ENCODE peak calls at places on chromosomes 12 and 14, in seven cellular contexts. One of them, this sample, is unnamed.

GRCh38 chr12:54981796-54982195 is 2.8 kb downstream of the TESPA1 start:
- DNase-seq in foreskin fibroblast: no peak
- DNase-seq in GOT3: no peak
- DNase-seq in RWPE1: no peak
- DNase-seq in COR-L47: no peak
- DNase-seq in anterior cingulate cortex: no peak
- DNase-seq in retinal pigment epithelial cell: no peak
- DNase-seq in this sample: no peak

GRCh38 chr14:23005861-23006534 is 3.9 kb downstream of the C14orf93 start:
- DNase-seq in foreskin fibroblast: no peak
- DNase-seq in GOT3: no peak
- DNase-seq in RWPE1: no peak
- DNase-seq in COR-L47: no peak
- DNase-seq in anterior cingulate cortex: no peak
- DNase-seq in retinal pigment epithelial cell: no peak
- DNase-seq in this sample: no peak

GRCh38 chr14:90060965-90061848 is 587 bp upstream of the KCNK13 start:
- DNase-seq in foreskin fibroblast: peak; percentile 29
- DNase-seq in GOT3: no peak
- DNase-seq in RWPE1: no peak
- DNase-seq in COR-L47: peak; percentile 17
- DNase-seq in anterior cingulate cortex: no peak
- DNase-seq in retinal pigment epithelial cell: no peak
- DNase-seq in this sample: no peak

GRCh38 chr12:69492739-69493138 is 22.6 kb downstream of the FRS2 start:
- DNase-seq in foreskin fibroblast: no peak
- DNase-seq in GOT3: no peak
- DNase-seq in RWPE1: no peak
- DNase-seq in COR-L47: no peak
- DNase-seq in anterior cingulate cortex: no peak
- DNase-seq in retinal pigment epithelial cell: no peak
- DNase-seq in this sample: no peak

GRCh38 chr12:2288001-2288400 is 235.2 kb downstream of the CACNA1C start:
- DNase-seq in foreskin fibroblast: peak; percentile 83
- DNase-seq in GOT3: no peak
- DNase-seq in RWPE1: no peak
- DNase-seq in COR-L47: no peak
- DNase-seq in anterior cingulate cortex: no peak
- DNase-seq in retinal pigment epithelial cell: no peak
- DNase-seq in this sample: no peak

GRCh38 chr12:104823985-104824441 is 134.1 kb downstream of the SLC41A2 start:
- DNase-seq in foreskin fibroblast: no peak
- DNase-seq in GOT3: no peak
- DNase-seq in RWPE1: no peak
- DNase-seq in COR-L47: no peak
- DNase-seq in anterior cingulate cortex: no peak
- DNase-seq in retinal pigment epithelial cell: no peak
- DNase-seq in this sample: no peak

GRCh38 chr14:74548881-74549280 is 55.3 kb downstream of the ISCA2 start:
- DNase-seq in foreskin fibroblast: peak; percentile 73
- DNase-seq in GOT3: no peak
- DNase-seq in RWPE1: no peak
- DNase-seq in COR-L47: no peak
- DNase-seq in anterior cingulate cortex: no peak
- DNase-seq in retinal pigment epithelial cell: no peak
- DNase-seq in this sample: no peak

GRCh38 chr12:64083285-64084210 is 138.5 kb downstream of the KICS2 start:
- DNase-seq in foreskin fibroblast: peak; percentile 96
- DNase-seq in GOT3: peak; percentile 93
- DNase-seq in RWPE1: no peak
- DNase-seq in COR-L47: no peak
- DNase-seq in anterior cingulate cortex: peak; percentile 45
- DNase-seq in retinal pigment epithelial cell: peak; percentile 75
- DNase-seq in this sample: peak; percentile 62

GRCh38 chr14:99281396-99281795 is 9.4 kb upstream of the BCL11B start:
- DNase-seq in foreskin fibroblast: no peak
- DNase-seq in GOT3: no peak
- DNase-seq in RWPE1: no peak
- DNase-seq in COR-L47: no peak
- DNase-seq in anterior cingulate cortex: no peak
- DNase-seq in retinal pigment epithelial cell: no peak
- DNase-seq in this sample: no peak

GRCh38 chr12:109130297-109130696 is 13.9 kb downstream of the ACACB start:
- DNase-seq in foreskin fibroblast: no peak
- DNase-seq in GOT3: no peak
- DNase-seq in RWPE1: no peak
- DNase-seq in COR-L47: no peak
- DNase-seq in anterior cingulate cortex: no peak
- DNase-seq in retinal pigment epithelial cell: no peak
- DNase-seq in this sample: no peak

GRCh38 chr12:49609875-49610154 is 4.4 kb upstream of the FAM186B start:
- DNase-seq in foreskin fibroblast: peak; percentile 46
- DNase-seq in GOT3: no peak
- DNase-seq in RWPE1: no peak
- DNase-seq in COR-L47: peak; percentile 27
- DNase-seq in anterior cingulate cortex: no peak
- DNase-seq in retinal pigment epithelial cell: no peak
- DNase-seq in this sample: no peak

GRCh38 chr14:53022593-53022992 is 71.7 kb upstream of the FERMT2 start:
- DNase-seq in foreskin fibroblast: peak; percentile 50
- DNase-seq in GOT3: no peak
- DNase-seq in RWPE1: no peak
- DNase-seq in COR-L47: no peak
- DNase-seq in anterior cingulate cortex: no peak
- DNase-seq in retinal pigment epithelial cell: no peak
- DNase-seq in this sample: no peak

GRCh38 chr12:85798122-85798521 is 38.1 kb downstream of the RASSF9 start:
- DNase-seq in foreskin fibroblast: no peak
- DNase-seq in GOT3: no peak
- DNase-seq in RWPE1: no peak
- DNase-seq in COR-L47: no peak
- DNase-seq in anterior cingulate cortex: no peak
- DNase-seq in retinal pigment epithelial cell: no peak
- DNase-seq in this sample: no peak

GRCh38 chr12:75917083-75917482 is 114.5 kb downstream of the PHLDA1 start:
- DNase-seq in foreskin fibroblast: no peak
- DNase-seq in GOT3: no peak
- DNase-seq in RWPE1: no peak
- DNase-seq in COR-L47: no peak
- DNase-seq in anterior cingulate cortex: no peak
- DNase-seq in retinal pigment epithelial cell: no peak
- DNase-seq in this sample: no peak

GRCh38 chr12:26125451-26126339 is 858 bp upstream of the BHLHE41 start:
- DNase-seq in foreskin fibroblast: peak; percentile 86
- DNase-seq in GOT3: peak; percentile 33
- DNase-seq in RWPE1: peak; percentile 84
- DNase-seq in COR-L47: no peak
- DNase-seq in anterior cingulate cortex: peak; percentile 80
- DNase-seq in retinal pigment epithelial cell: peak; percentile 92
- DNase-seq in this sample: no peak

GRCh38 chr12:188910-189621 is 24.9 kb downstream of the SLC6A12 start:
- DNase-seq in foreskin fibroblast: peak; percentile 81
- DNase-seq in GOT3: no peak
- DNase-seq in RWPE1: peak; percentile 73
- DNase-seq in COR-L47: no peak
- DNase-seq in anterior cingulate cortex: peak; percentile 20
- DNase-seq in retinal pigment epithelial cell: no peak
- DNase-seq in this sample: no peak

GRCh38 chr12:121709478-121709890 is 3.1 kb upstream of the TMEM120B start:
- DNase-seq in foreskin fibroblast: peak; percentile 24
- DNase-seq in GOT3: no peak
- DNase-seq in RWPE1: no peak
- DNase-seq in COR-L47: no peak
- DNase-seq in anterior cingulate cortex: no peak
- DNase-seq in retinal pigment epithelial cell: peak; percentile 52
- DNase-seq in this sample: no peak

GRCh38 chr12:96190403-96191170 is 3.6 kb upstream of the ELK3 start:
- DNase-seq in foreskin fibroblast: peak; percentile 86
- DNase-seq in GOT3: no peak
- DNase-seq in RWPE1: no peak
- DNase-seq in COR-L47: no peak
- DNase-seq in anterior cingulate cortex: no peak
- DNase-seq in retinal pigment epithelial cell: no peak
- DNase-seq in this sample: no peak

GRCh38 chr14:69107407-69108003 is 45.4 kb downstream of the DCAF5 start:
- DNase-seq in foreskin fibroblast: peak; percentile 83
- DNase-seq in GOT3: no peak
- DNase-seq in RWPE1: peak; percentile 71
- DNase-seq in COR-L47: peak; percentile 70
- DNase-seq in anterior cingulate cortex: no peak
- DNase-seq in retinal pigment epithelial cell: no peak
- DNase-seq in this sample: no peak

GRCh38 chr14:80264698-80265097 is 53.4 kb upstream of the DIO2 start:
- DNase-seq in foreskin fibroblast: no peak
- DNase-seq in GOT3: no peak
- DNase-seq in RWPE1: no peak
- DNase-seq in COR-L47: peak; percentile 50
- DNase-seq in anterior cingulate cortex: no peak
- DNase-seq in retinal pigment epithelial cell: no peak
- DNase-seq in this sample: no peak

GRCh38 chr12:59357811-59358210 is 238.0 kb upstream of the SLC16A7 start:
- DNase-seq in foreskin fibroblast: peak; percentile 7
- DNase-seq in GOT3: no peak
- DNase-seq in RWPE1: no peak
- DNase-seq in COR-L47: no peak
- DNase-seq in anterior cingulate cortex: no peak
- DNase-seq in retinal pigment epithelial cell: no peak
- DNase-seq in this sample: no peak

GRCh38 chr14:101986953-101987352 is 22.6 kb downstream of the DYNC1H1 start:
- DNase-seq in foreskin fibroblast: no peak
- DNase-seq in GOT3: no peak
- DNase-seq in RWPE1: no peak
- DNase-seq in COR-L47: no peak
- DNase-seq in anterior cingulate cortex: no peak
- DNase-seq in retinal pigment epithelial cell: no peak
- DNase-seq in this sample: no peak

GRCh38 chr12:42039146-42039545 is 105.5 kb downstream of the GXYLT1 start:
- DNase-seq in foreskin fibroblast: peak; percentile 40
- DNase-seq in GOT3: peak; percentile 75
- DNase-seq in RWPE1: peak; percentile 74
- DNase-seq in COR-L47: no peak
- DNase-seq in anterior cingulate cortex: no peak
- DNase-seq in retinal pigment epithelial cell: peak; percentile 0
- DNase-seq in this sample: no peak

GRCh38 chr12:5402009-5402408 is 29.9 kb upstream of the NTF3 start:
- DNase-seq in foreskin fibroblast: no peak
- DNase-seq in GOT3: no peak
- DNase-seq in RWPE1: no peak
- DNase-seq in COR-L47: no peak
- DNase-seq in anterior cingulate cortex: no peak
- DNase-seq in retinal pigment epithelial cell: no peak
- DNase-seq in this sample: no peak

GRCh38 chr14:94390372-94391086 is 2.1 kb upstream of the SERPINA1 start:
- DNase-seq in foreskin fibroblast: no peak
- DNase-seq in GOT3: no peak
- DNase-seq in RWPE1: no peak
- DNase-seq in COR-L47: peak; percentile 42
- DNase-seq in anterior cingulate cortex: peak; percentile 32
- DNase-seq in retinal pigment epithelial cell: no peak
- DNase-seq in this sample: no peak

GRCh38 chr14:104130974-104131651 is 7.3 kb upstream of the KIF26A start:
- DNase-seq in foreskin fibroblast: peak; percentile 39
- DNase-seq in GOT3: no peak
- DNase-seq in RWPE1: peak; percentile 69
- DNase-seq in COR-L47: peak; percentile 94
- DNase-seq in anterior cingulate cortex: peak; percentile 26
- DNase-seq in retinal pigment epithelial cell: peak; percentile 32
- DNase-seq in this sample: no peak

GRCh38 chr14:53929871-53930685 is 26.5 kb downstream of the BMP4 start:
- DNase-seq in foreskin fibroblast: peak; percentile 18
- DNase-seq in GOT3: no peak
- DNase-seq in RWPE1: peak; percentile 53
- DNase-seq in COR-L47: peak; percentile 66
- DNase-seq in anterior cingulate cortex: no peak
- DNase-seq in retinal pigment epithelial cell: no peak
- DNase-seq in this sample: no peak

GRCh38 chr12:67068773-67069450 is 200.2 kb upstream of the CAND1 start:
- DNase-seq in foreskin fibroblast: peak; percentile 67
- DNase-seq in GOT3: no peak
- DNase-seq in RWPE1: peak; percentile 79
- DNase-seq in COR-L47: peak; percentile 60
- DNase-seq in anterior cingulate cortex: no peak
- DNase-seq in retinal pigment epithelial cell: no peak
- DNase-seq in this sample: no peak

GRCh38 chr12:108918206-108918605 is 38.3 kb downstream of the DAO start:
- DNase-seq in foreskin fibroblast: no peak
- DNase-seq in GOT3: no peak
- DNase-seq in RWPE1: no peak
- DNase-seq in COR-L47: no peak
- DNase-seq in anterior cingulate cortex: no peak
- DNase-seq in retinal pigment epithelial cell: no peak
- DNase-seq in this sample: no peak

GRCh38 chr12:47650469-47650868 is 55.4 kb downstream of the RPAP3 start:
- DNase-seq in foreskin fibroblast: peak; percentile 8
- DNase-seq in GOT3: no peak
- DNase-seq in RWPE1: no peak
- DNase-seq in COR-L47: no peak
- DNase-seq in anterior cingulate cortex: no peak
- DNase-seq in retinal pigment epithelial cell: no peak
- DNase-seq in this sample: no peak

GRCh38 chr14:104749111-104749649 is 3.8 kb upstream of the SIVA1 start:
- DNase-seq in foreskin fibroblast: peak; percentile 87
- DNase-seq in GOT3: no peak
- DNase-seq in RWPE1: peak; percentile 55
- DNase-seq in COR-L47: no peak
- DNase-seq in anterior cingulate cortex: peak; percentile 62
- DNase-seq in retinal pigment epithelial cell: no peak
- DNase-seq in this sample: peak; percentile 26

GRCh38 chr12:65313704-65314317 is 35.3 kb downstream of the MSRB3 start:
- DNase-seq in foreskin fibroblast: peak; percentile 67
- DNase-seq in GOT3: no peak
- DNase-seq in RWPE1: peak; percentile 16
- DNase-seq in COR-L47: no peak
- DNase-seq in anterior cingulate cortex: no peak
- DNase-seq in retinal pigment epithelial cell: no peak
- DNase-seq in this sample: no peak

GRCh38 chr12:69500631-69501030 is 30.4 kb downstream of the FRS2 start:
- DNase-seq in foreskin fibroblast: peak; percentile 59
- DNase-seq in GOT3: no peak
- DNase-seq in RWPE1: peak; percentile 59
- DNase-seq in COR-L47: no peak
- DNase-seq in anterior cingulate cortex: no peak
- DNase-seq in retinal pigment epithelial cell: no peak
- DNase-seq in this sample: no peak

GRCh38 chr14:80987235-80988032 is 32.0 kb downstream of the TSHR start:
- DNase-seq in foreskin fibroblast: peak; percentile 78
- DNase-seq in GOT3: no peak
- DNase-seq in RWPE1: peak; percentile 60
- DNase-seq in COR-L47: peak; percentile 65
- DNase-seq in anterior cingulate cortex: peak; percentile 17
- DNase-seq in retinal pigment epithelial cell: no peak
- DNase-seq in this sample: peak; percentile 41

GRCh38 chr12:109792992-109793391 is 40.2 kb downstream of the TRPV4 start:
- DNase-seq in foreskin fibroblast: no peak
- DNase-seq in GOT3: no peak
- DNase-seq in RWPE1: no peak
- DNase-seq in COR-L47: no peak
- DNase-seq in anterior cingulate cortex: no peak
- DNase-seq in retinal pigment epithelial cell: no peak
- DNase-seq in this sample: no peak

GRCh38 chr12:6987956-6988573 is 17.4 kb downstream of the EMG1 start:
- DNase-seq in foreskin fibroblast: no peak
- DNase-seq in GOT3: no peak
- DNase-seq in RWPE1: no peak
- DNase-seq in COR-L47: no peak
- DNase-seq in anterior cingulate cortex: no peak
- DNase-seq in retinal pigment epithelial cell: no peak
- DNase-seq in this sample: no peak

GRCh38 chr12:113907446-113908180 is 58.5 kb downstream of the RBM19 start:
- DNase-seq in foreskin fibroblast: no peak
- DNase-seq in GOT3: no peak
- DNase-seq in RWPE1: no peak
- DNase-seq in COR-L47: no peak
- DNase-seq in anterior cingulate cortex: no peak
- DNase-seq in retinal pigment epithelial cell: no peak
- DNase-seq in this sample: no peak

GRCh38 chr12:10771132-10771733 is 31.2 kb downstream of the TAS2R7 start:
- DNase-seq in foreskin fibroblast: peak; percentile 61
- DNase-seq in GOT3: no peak
- DNase-seq in RWPE1: peak; percentile 26
- DNase-seq in COR-L47: no peak
- DNase-seq in anterior cingulate cortex: no peak
- DNase-seq in retinal pigment epithelial cell: no peak
- DNase-seq in this sample: peak; percentile 26